ENCODE peak calls at places on chromosome 18, in six cellular contexts. I is A549, G is sigmoid colon, Z is astrocyte, B is heart left ventricle, A is HL-60. Q is an unnamed sample.

GRCh38 chr18:58227361-58227930 is 183.4 kb downstream of the NEDD4L start:
- DNase-seq in I (no peak), G (no peak), Z (no peak), B (no peak), A (no peak), Q (peak; percentile 92)

GRCh38 chr18:58779514-58779913 is 85.2 kb upstream of the ZNF532 start:
- DNase-seq in I (no peak), G (no peak), Z (no peak), B (no peak), A (no peak), Q (no peak)

GRCh38 chr18:57974585-57974984 is 69.4 kb upstream of the NEDD4L start:
- DNase-seq in I (no peak), G (no peak), Z (no peak), B (no peak), A (no peak), Q (no peak)

GRCh38 chr18:11163668-11164067 is 14.3 kb upstream of the PIEZO2 start:
- DNase-seq in I (peak; percentile 18), G (no peak), Z (no peak), B (no peak), A (peak; percentile 26), Q (no peak)

GRCh38 chr18:50162486-50163304 is 32.3 kb downstream of the MYO5B start:
- DNase-seq in I (no peak), G (no peak), Z (peak; percentile 21), B (no peak), A (no peak), Q (no peak)

GRCh38 chr18:46152436-46152807 is 48.2 kb downstream of the HAUS1 start:
- DNase-seq in I (no peak), G (no peak), Z (peak; percentile 81), B (peak; percentile 45), A (no peak), Q (peak; percentile 32)

GRCh38 chr18:61322265-61322873 is 10.9 kb upstream of the CDH20 start:
- DNase-seq in I (peak; percentile 5), G (no peak), Z (peak; percentile 7), B (peak; percentile 43), A (peak; percentile 64), Q (no peak)

GRCh38 chr18:57533399-57533884 is 53.1 kb downstream of the FECH start:
- DNase-seq in I (no peak), G (no peak), Z (no peak), B (no peak), A (no peak), Q (no peak)

GRCh38 chr18:21996261-21996892 is 173.0 kb upstream of the GATA6 start:
- DNase-seq in I (no peak), G (peak; percentile 72), Z (peak; percentile 59), B (peak; percentile 45), A (no peak), Q (no peak)

GRCh38 chr18:5890261-5890605 is 5.1 kb downstream of the TMEM200C start:
- DNase-seq in I (no peak), G (no peak), Z (peak; percentile 12), B (peak; percentile 40), A (no peak), Q (no peak)

GRCh38 chr18:3481696-3482210 is 31.8 kb downstream of the TGIF1 start:
- DNase-seq in I (peak; percentile 28), G (no peak), Z (no peak), B (no peak), A (peak; percentile 50), Q (no peak)

GRCh38 chr18:43780782-43781340 is 503.6 kb upstream of the SYT4 start:
- DNase-seq in I (no peak), G (no peak), Z (peak; percentile 51), B (no peak), A (no peak), Q (no peak)

GRCh38 chr18:22169889-22170420 is 566 bp downstream of the GATA6 start:
- DNase-seq in I (no peak), G (no peak), Z (no peak), B (peak; percentile 52), A (peak; percentile 61), Q (no peak)

GRCh38 chr18:10010611-10011015 is 96.8 kb downstream of the VAPA start:
- DNase-seq in I (no peak), G (peak; percentile 93), Z (peak; percentile 93), B (peak; percentile 83), A (no peak), Q (peak; percentile 100)

GRCh38 chr18:70907673-70908072 is 618.8 kb downstream of the SOCS6 start:
- DNase-seq in I (peak; percentile 3), G (no peak), Z (no peak), B (no peak), A (no peak), Q (peak; percentile 2)

GRCh38 chr18:79135924-79136323 is 66.7 kb downstream of the ATP9B start:
- DNase-seq in I (no peak), G (no peak), Z (no peak), B (no peak), A (no peak), Q (no peak)

GRCh38 chr18:49846263-49846662 is 32.9 kb upstream of the ACAA2 start:
- DNase-seq in I (no peak), G (no peak), Z (peak; percentile 26), B (no peak), A (no peak), Q (no peak)

GRCh38 chr18:22335644-22336275 is 82.0 kb downstream of the CTAGE1 start:
- DNase-seq in I (no peak), G (no peak), Z (no peak), B (no peak), A (no peak), Q (no peak)

GRCh38 chr18:55878224-55878623 is 290.2 kb upstream of the TCF4 start:
- DNase-seq in I (no peak), G (no peak), Z (peak; percentile 68), B (no peak), A (peak; percentile 9), Q (no peak)

GRCh38 chr18:10524507-10525425 is 1.1 kb upstream of the NAPG start:
- DNase-seq in I (no peak), G (peak; percentile 80), Z (peak; percentile 79), B (no peak), A (peak; percentile 65), Q (no peak)

GRCh38 chr18:61690418-61691138 is 202.2 kb downstream of the RNF152 start:
- DNase-seq in I (no peak), G (no peak), Z (no peak), B (no peak), A (no peak), Q (peak; percentile 58)

GRCh38 chr18:76518543-76519155 is 23.6 kb upstream of the ZNF516 start:
- DNase-seq in I (no peak), G (no peak), Z (no peak), B (no peak), A (no peak), Q (no peak)

GRCh38 chr18:3706279-3707097 is 256.5 kb downstream of the TGIF1 start:
- DNase-seq in I (no peak), G (no peak), Z (no peak), B (no peak), A (peak; percentile 56), Q (no peak)

GRCh38 chr18:44715841-44716240 is 35.2 kb downstream of the SETBP1 start:
- DNase-seq in I (no peak), G (no peak), Z (no peak), B (no peak), A (no peak), Q (no peak)

GRCh38 chr18:1304392-1304992 is 399.8 kb downstream of the ADCYAP1 start:
- DNase-seq in I (no peak), G (no peak), Z (no peak), B (no peak), A (no peak), Q (no peak)

GRCh38 chr18:48409591-48410094 is 460 bp upstream of the ZBTB7C start:
- DNase-seq in I (no peak), G (no peak), Z (no peak), B (peak; percentile 50), A (no peak), Q (no peak)

GRCh38 chr18:48412339-48412929 is 3.3 kb upstream of the ZBTB7C start:
- DNase-seq in I (peak; percentile 53), G (no peak), Z (no peak), B (no peak), A (peak; percentile 42), Q (no peak)

GRCh38 chr18:48408111-48408726 is 964 bp downstream of the ZBTB7C start:
- DNase-seq in I (no peak), G (no peak), Z (no peak), B (peak; percentile 41), A (peak; percentile 28), Q (no peak)

GRCh38 chr18:48408727-48409590 is at the start of gene ZBTB7C:
- DNase-seq in I (no peak), G (no peak), Z (no peak), B (no peak), A (no peak), Q (no peak)

DNA sequence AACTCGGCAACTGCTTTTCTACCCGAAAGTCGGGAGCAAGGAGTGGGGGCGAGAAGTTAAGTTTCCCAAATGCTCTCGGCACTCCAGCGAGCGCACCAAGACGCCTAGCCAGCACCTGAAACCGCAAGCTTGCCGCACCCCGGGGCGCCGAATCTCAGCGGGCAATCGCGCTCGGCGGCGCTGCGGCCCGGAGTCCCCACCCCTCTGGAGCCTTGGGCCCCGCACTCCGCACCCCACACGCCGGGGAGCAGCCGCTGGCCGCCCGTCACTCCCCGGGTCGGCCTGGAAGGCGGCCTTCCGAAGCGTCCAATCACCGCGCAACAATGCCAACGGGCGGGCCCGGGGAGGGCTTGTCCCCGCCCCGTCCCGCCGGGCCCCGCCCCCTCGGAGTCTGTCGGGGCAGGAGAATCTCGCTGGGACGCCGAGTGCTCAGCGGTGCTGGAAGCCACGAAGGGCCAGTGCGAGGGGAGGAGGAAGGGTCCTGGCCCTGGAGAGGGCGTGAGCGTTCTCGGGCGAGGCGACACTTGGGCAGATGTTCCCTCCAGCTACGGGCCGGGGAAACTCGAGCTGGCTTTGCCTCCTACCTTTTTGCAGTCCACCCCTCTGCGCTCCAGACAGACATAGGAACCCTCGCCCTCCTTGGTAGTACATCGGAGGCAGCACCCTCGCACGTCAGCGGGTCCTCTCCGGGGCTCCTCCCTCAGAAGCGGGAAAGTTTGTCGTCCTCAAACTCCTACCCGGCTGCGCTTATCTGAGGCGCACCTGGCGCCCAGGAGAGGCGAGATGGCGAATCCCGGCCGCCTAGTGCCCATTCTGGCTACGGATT is 1.1 kb upstream of the ZBTB7C start:
- DNase-seq in I (peak; percentile 56), G (peak; percentile 94), Z (peak; percentile 67), B (peak; percentile 94), A (peak; percentile 84), Q (peak; percentile 39)
- TF ChIP-seq CTCF in I (no peak), G (no peak), Z (no peak), B (no peak), A (no peak), Q (no peak)

DNA sequence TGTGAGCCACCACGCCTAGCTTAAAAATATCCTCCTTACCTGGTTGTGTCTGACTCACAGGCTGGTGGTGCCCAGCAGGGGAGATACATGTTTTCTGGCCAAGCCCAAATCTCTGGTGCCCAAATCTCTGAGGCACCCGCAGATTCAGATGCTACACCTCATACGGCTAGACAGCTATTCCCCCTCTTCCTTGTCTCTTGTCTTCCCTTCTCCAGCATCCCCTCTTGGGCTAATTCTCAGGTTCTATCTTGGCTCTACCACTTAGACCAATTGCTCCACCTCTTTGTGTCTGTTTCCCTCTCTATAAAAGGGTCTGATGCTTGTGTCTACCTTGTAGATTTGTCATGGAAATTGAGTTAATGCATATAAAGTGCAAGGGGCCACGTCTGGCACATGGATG is 13.4 kb downstream of the LAMA3 start:
- DNase-seq in I (no peak), G (no peak), Z (no peak), B (no peak), A (no peak), Q (no peak)
- H3K4me3 ChIP-seq in I (no peak overlapping the region), G (no peak overlapping the region), Z (no peak overlapping the region), B (no peak overlapping the region), A (no peak overlapping the region), Q (no peak overlapping the region)

GRCh38 chr18:23640023-23640422 is 22.7 kb downstream of the ANKRD29 start:
- DNase-seq in I (no peak), G (no peak), Z (no peak), B (no peak), A (no peak), Q (no peak)
- TF ChIP-seq CTCF in I (no peak), G (no peak), Z (no peak), B (no peak), A (no peak), Q (no peak)

GRCh38 chr18:8949206-8949605 is 153.3 kb upstream of the NDUFV2 start:
- DNase-seq in I (no peak), G (peak; percentile 67), Z (peak; percentile 49), B (no peak), A (no peak), Q (no peak)
- H3K4me3 ChIP-seq in I (no peak overlapping the region), G (peak overlapping the region; percentile 15), Z (peak overlapping the region; percentile 22), B (no peak overlapping the region), A (no peak overlapping the region), Q (no peak overlapping the region)

Q was measured in retinal pigment epithelial cell.